ENCODE peak calls at places on chromosomes 3 and 15, in five cellular contexts. One of them, this sample, is unnamed.
A peak's percentile ranks its signal among the peaks of the same experiment; 100 is the strongest.

GRCh38 chr3:108780235-108780634 is 23.0 kb upstream of the RETNLB start:
- DNase-seq in PC-3: no peak
- DNase-seq in mesendoderm: peak; percentile 8
- DNase-seq in hepatocyte: no peak
- DNase-seq in neuronal stem cell: no peak
- DNase-seq in this sample: peak; percentile 48

GRCh38 chr3:61669676-61670299 is 108.4 kb downstream of the PTPRG start:
- DNase-seq in neuronal stem cell: no peak
- DNase-seq in PC-3: no peak
- DNase-seq in hepatocyte: no peak
- DNase-seq in mesendoderm: peak; percentile 67
- DNase-seq in this sample: no peak

GRCh38 chr3:186254676-186255665 is 107.1 kb downstream of the DGKG start:
- DNase-seq in hepatocyte: no peak
- DNase-seq in PC-3: peak; percentile 29
- DNase-seq in neuronal stem cell: no peak
- DNase-seq in mesendoderm: no peak
- DNase-seq in this sample: no peak

GRCh38 chr15:23565395-23566069 is at the start of gene MKRN3:
- DNase-seq in hepatocyte: no peak
- DNase-seq in PC-3: no peak
- DNase-seq in neuronal stem cell: peak; percentile 23
- DNase-seq in mesendoderm: no peak
- DNase-seq in this sample: no peak

GRCh38 chr3:90015688-90016356 is 908.4 kb downstream of the EPHA3 start:
- DNase-seq in mesendoderm: peak; percentile 94
- DNase-seq in hepatocyte: peak; percentile 46
- DNase-seq in neuronal stem cell: no peak
- DNase-seq in PC-3: peak; percentile 79
- DNase-seq in this sample: peak; percentile 48

GRCh38 chr3:129622933-129623332 is 16.5 kb upstream of the PLXND1 start:
- DNase-seq in PC-3: no peak
- DNase-seq in hepatocyte: no peak
- DNase-seq in neuronal stem cell: no peak
- DNase-seq in mesendoderm: no peak
- DNase-seq in this sample: peak; percentile 44

GRCh38 chr3:141051641-141052569 is 758 bp downstream of the SPSB4 start:
- DNase-seq in neuronal stem cell: peak; percentile 72
- DNase-seq in hepatocyte: peak; percentile 51
- DNase-seq in mesendoderm: peak; percentile 81
- DNase-seq in PC-3: no peak
- DNase-seq in this sample: peak; percentile 87

GRCh38 chr15:51678081-51678480 is 3.2 kb upstream of the SCG3 start:
- DNase-seq in neuronal stem cell: no peak
- DNase-seq in mesendoderm: no peak
- DNase-seq in PC-3: peak; percentile 15
- DNase-seq in hepatocyte: no peak
- DNase-seq in this sample: no peak

GRCh38 chr15:73599934-73600333 is 33.3 kb downstream of the NPTN start:
- DNase-seq in neuronal stem cell: no peak
- DNase-seq in PC-3: peak; percentile 69
- DNase-seq in hepatocyte: no peak
- DNase-seq in mesendoderm: no peak
- DNase-seq in this sample: no peak

GRCh38 chr3:189132125-189132744 is 39.5 kb upstream of the TPRG1 start:
- DNase-seq in hepatocyte: peak; percentile 63
- DNase-seq in neuronal stem cell: no peak
- DNase-seq in mesendoderm: no peak
- DNase-seq in PC-3: peak; percentile 92
- DNase-seq in this sample: no peak

GRCh38 chr3:152295834-152296233 is 27.1 kb downstream of the MBNL1 start:
- DNase-seq in PC-3: no peak
- DNase-seq in hepatocyte: no peak
- DNase-seq in neuronal stem cell: no peak
- DNase-seq in mesendoderm: no peak
- DNase-seq in this sample: no peak

GRCh38 chr15:60679256-60679655 is 200.3 kb upstream of the ICE2 start:
- DNase-seq in PC-3: no peak
- DNase-seq in mesendoderm: no peak
- DNase-seq in hepatocyte: no peak
- DNase-seq in neuronal stem cell: no peak
- DNase-seq in this sample: no peak

GRCh38 chr15:39504812-39505211 is 76.1 kb upstream of the THBS1 start:
- DNase-seq in hepatocyte: no peak
- DNase-seq in mesendoderm: peak; percentile 13
- DNase-seq in neuronal stem cell: no peak
- DNase-seq in PC-3: peak; percentile 78
- DNase-seq in this sample: no peak

GRCh38 chr15:93200448-93201226 is 111.6 kb upstream of the RGMA start:
- DNase-seq in neuronal stem cell: no peak
- DNase-seq in mesendoderm: peak; percentile 80
- DNase-seq in hepatocyte: no peak
- DNase-seq in PC-3: no peak
- DNase-seq in this sample: peak; percentile 80

GRCh38 chr15:63553388-63553791 is 43.8 kb upstream of the FBXL22 start:
- DNase-seq in PC-3: peak; percentile 61
- DNase-seq in mesendoderm: peak; percentile 73
- DNase-seq in hepatocyte: peak; percentile 57
- DNase-seq in neuronal stem cell: no peak
- DNase-seq in this sample: no peak

GRCh38 chr3:126022741-126023359 is 53.9 kb downstream of the ROPN1B start:
- DNase-seq in neuronal stem cell: no peak
- DNase-seq in PC-3: no peak
- DNase-seq in hepatocyte: no peak
- DNase-seq in mesendoderm: no peak
- DNase-seq in this sample: no peak

GRCh38 chr3:172919297-172919683 is 168.8 kb downstream of the ECT2 start:
- DNase-seq in PC-3: no peak
- DNase-seq in hepatocyte: peak; percentile 13
- DNase-seq in mesendoderm: peak; percentile 20
- DNase-seq in neuronal stem cell: no peak
- DNase-seq in this sample: no peak

GRCh38 chr3:27425896-27426565 is 56.8 kb upstream of the NEK10 start:
- DNase-seq in neuronal stem cell: no peak
- DNase-seq in PC-3: no peak
- DNase-seq in hepatocyte: no peak
- DNase-seq in mesendoderm: no peak
- DNase-seq in this sample: no peak
- H3K4me3 ChIP-seq in neuronal stem cell: no peak overlapping the region
- H3K4me3 ChIP-seq in PC-3: no peak overlapping the region
- H3K4me3 ChIP-seq in hepatocyte: no peak overlapping the region
- H3K4me3 ChIP-seq in mesendoderm: no peak overlapping the region
- H3K4me3 ChIP-seq in this sample: no peak overlapping the region

DNA sequence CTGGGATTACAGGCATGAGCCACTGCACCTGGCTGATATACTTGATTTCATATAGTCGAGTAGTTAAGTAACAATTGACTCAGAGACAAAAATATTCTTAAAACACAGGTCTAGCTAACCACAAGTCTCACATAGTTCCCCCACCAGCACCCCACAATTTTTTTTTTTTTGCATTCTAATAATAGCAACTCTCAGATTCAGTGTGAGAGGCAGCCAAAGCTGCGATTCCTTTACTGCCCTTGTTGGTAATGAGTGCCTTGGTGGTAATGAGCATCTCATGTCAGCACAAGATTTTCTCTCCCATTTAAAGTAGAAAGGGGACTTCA is 72.5 kb downstream of the WWTR1 start:
- DNase-seq in neuronal stem cell: no peak
- DNase-seq in mesendoderm: no peak
- DNase-seq in hepatocyte: no peak
- DNase-seq in PC-3: no peak
- DNase-seq in this sample: no peak
- H3K4me1 ChIP-seq in neuronal stem cell: peaks cover 11% of the 10 kb centered on the region
- H3K4me1 ChIP-seq in mesendoderm: peaks cover 3% of the 10 kb centered on the region
- H3K4me1 ChIP-seq in hepatocyte: peaks cover 13% of the 10 kb centered on the region
- H3K4me1 ChIP-seq in PC-3: peaks cover 91% of the 10 kb centered on the region
- H3K4me1 ChIP-seq in this sample: peaks cover 5% of the 10 kb centered on the region

GRCh38 chr15:71151061-71151460 is 35.8 kb downstream of the THSD4 start:
- DNase-seq in PC-3: no peak
- DNase-seq in neuronal stem cell: no peak
- DNase-seq in mesendoderm: peak; percentile 22
- DNase-seq in hepatocyte: no peak
- DNase-seq in this sample: no peak
- H3K36me3 ChIP-seq in PC-3: peaks cover 25% of the 10 kb centered on the region
- H3K36me3 ChIP-seq in neuronal stem cell: no peaks in the 10 kb centered on the region
- H3K36me3 ChIP-seq in mesendoderm: no peaks in the 10 kb centered on the region
- H3K36me3 ChIP-seq in hepatocyte: no peaks in the 10 kb centered on the region
- H3K36me3 ChIP-seq in this sample: no peaks in the 10 kb centered on the region

DNA sequence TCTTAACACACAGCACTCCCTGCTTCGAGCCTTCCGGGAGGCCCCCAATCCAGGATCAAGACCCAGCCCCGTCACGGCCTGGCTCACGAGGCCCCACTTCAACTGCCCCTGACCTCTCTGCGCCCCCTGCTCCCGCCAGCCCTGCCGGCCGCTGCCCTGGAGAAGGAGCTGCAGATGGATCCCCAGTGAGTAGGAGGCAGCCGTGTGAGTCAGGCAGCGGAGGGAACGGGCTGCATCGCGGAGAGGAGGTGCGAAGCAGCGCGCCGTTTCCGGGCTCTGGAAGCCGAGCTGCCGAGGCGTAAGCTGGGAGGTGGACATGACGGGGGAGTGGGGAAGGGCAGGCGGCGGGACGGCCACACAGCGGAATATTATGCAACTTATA is 133.4 kb downstream of the TPRA1 start:
- DNase-seq in PC-3: peak; percentile 51
- DNase-seq in neuronal stem cell: no peak
- DNase-seq in hepatocyte: peak; percentile 54
- DNase-seq in mesendoderm: peak; percentile 76
- DNase-seq in this sample: peak; percentile 86
- H3K4me3 ChIP-seq in PC-3: peak overlapping the region; percentile 55
- H3K4me3 ChIP-seq in neuronal stem cell: no peak overlapping the region
- H3K4me3 ChIP-seq in hepatocyte: no peak overlapping the region
- H3K4me3 ChIP-seq in mesendoderm: no peak overlapping the region
- H3K4me3 ChIP-seq in this sample: no peak overlapping the region

DNA sequence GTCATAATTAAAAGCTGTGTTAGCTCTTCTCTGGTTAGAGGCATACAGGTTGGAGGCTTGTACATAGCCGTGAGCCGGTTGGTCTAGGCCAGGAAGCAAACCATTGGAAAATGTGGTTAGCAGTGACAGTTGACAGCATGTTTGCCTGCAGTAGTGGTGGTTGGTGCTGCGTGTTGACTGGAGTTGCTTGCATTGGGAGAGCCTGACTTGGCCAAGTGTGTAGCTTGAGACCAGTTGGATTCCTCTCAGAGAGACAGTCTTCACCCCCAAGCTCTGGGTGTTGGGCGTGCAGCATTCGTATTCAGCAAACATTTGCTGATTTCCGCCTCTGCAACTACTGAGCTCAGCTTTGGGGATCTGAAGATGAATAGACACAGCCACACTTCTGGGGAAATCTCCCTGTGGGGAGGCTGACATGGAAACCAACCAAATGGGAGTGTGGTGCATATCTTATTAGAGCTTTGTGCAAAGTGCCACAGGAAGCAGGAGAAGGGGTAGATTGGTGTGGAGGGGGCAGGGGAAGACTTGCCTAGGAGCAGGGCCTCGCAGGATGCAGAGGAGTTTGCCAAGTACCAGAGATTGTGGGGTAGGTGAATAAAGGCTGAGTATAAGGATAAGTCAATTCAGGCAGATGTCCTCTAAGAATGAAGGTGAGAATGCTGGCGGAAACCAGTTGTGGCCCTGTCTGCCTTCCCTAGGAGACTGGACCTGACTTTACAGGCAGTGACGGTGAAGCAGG is 83.5 kb downstream of the IGF1R start:
- DNase-seq in PC-3: no peak
- DNase-seq in hepatocyte: no peak
- DNase-seq in mesendoderm: no peak
- DNase-seq in neuronal stem cell: no peak
- DNase-seq in this sample: peak; percentile 42
- H3K4me1 ChIP-seq in PC-3: peaks cover 31% of the 10 kb centered on the region
- H3K4me1 ChIP-seq in hepatocyte: peaks cover 54% of the 10 kb centered on the region
- H3K4me1 ChIP-seq in mesendoderm: peaks cover 30% of the 10 kb centered on the region
- H3K4me1 ChIP-seq in neuronal stem cell: peaks cover 37% of the 10 kb centered on the region
- H3K4me1 ChIP-seq in this sample: peaks cover 22% of the 10 kb centered on the region

DNA sequence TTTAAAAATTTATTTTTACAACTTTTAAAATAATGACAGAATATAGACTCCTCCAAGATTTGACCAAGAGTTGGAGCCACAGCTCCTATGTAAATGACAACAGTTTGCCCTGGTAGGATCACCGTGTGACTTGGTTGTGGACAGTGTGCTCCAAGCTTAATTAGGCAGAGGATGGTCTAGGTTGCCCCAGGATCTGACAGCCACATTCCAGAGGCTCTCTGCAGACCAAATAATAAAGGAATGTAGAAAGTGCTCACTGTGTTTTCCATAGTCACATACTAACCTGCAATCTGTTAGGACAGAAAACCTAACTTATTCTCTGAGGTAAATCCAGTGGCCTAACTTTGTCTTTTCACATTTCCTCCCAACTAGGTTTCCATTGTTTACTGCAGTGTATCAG is 59.0 kb downstream of the GPD1L start:
- DNase-seq in hepatocyte: no peak
- DNase-seq in PC-3: no peak
- DNase-seq in mesendoderm: no peak
- DNase-seq in neuronal stem cell: no peak
- DNase-seq in this sample: no peak
- H3K36me3 ChIP-seq in hepatocyte: no peaks in the 10 kb centered on the region
- H3K36me3 ChIP-seq in PC-3: peaks cover 12% of the 10 kb centered on the region
- H3K36me3 ChIP-seq in mesendoderm: no peaks in the 10 kb centered on the region
- H3K36me3 ChIP-seq in neuronal stem cell: no peaks in the 10 kb centered on the region
- H3K36me3 ChIP-seq in this sample: no peaks in the 10 kb centered on the region

GRCh38 chr3:145190138-145190537 is 970.8 kb downstream of the PLOD2 start:
- DNase-seq in hepatocyte: no peak
- DNase-seq in neuronal stem cell: no peak
- DNase-seq in PC-3: no peak
- DNase-seq in mesendoderm: no peak
- DNase-seq in this sample: no peak
- H3K4me3 ChIP-seq in hepatocyte: no peak overlapping the region
- H3K4me3 ChIP-seq in neuronal stem cell: no peak overlapping the region
- H3K4me3 ChIP-seq in PC-3: no peak overlapping the region
- H3K4me3 ChIP-seq in mesendoderm: no peak overlapping the region
- H3K4me3 ChIP-seq in this sample: peak overlapping the region; percentile 47

DNA sequence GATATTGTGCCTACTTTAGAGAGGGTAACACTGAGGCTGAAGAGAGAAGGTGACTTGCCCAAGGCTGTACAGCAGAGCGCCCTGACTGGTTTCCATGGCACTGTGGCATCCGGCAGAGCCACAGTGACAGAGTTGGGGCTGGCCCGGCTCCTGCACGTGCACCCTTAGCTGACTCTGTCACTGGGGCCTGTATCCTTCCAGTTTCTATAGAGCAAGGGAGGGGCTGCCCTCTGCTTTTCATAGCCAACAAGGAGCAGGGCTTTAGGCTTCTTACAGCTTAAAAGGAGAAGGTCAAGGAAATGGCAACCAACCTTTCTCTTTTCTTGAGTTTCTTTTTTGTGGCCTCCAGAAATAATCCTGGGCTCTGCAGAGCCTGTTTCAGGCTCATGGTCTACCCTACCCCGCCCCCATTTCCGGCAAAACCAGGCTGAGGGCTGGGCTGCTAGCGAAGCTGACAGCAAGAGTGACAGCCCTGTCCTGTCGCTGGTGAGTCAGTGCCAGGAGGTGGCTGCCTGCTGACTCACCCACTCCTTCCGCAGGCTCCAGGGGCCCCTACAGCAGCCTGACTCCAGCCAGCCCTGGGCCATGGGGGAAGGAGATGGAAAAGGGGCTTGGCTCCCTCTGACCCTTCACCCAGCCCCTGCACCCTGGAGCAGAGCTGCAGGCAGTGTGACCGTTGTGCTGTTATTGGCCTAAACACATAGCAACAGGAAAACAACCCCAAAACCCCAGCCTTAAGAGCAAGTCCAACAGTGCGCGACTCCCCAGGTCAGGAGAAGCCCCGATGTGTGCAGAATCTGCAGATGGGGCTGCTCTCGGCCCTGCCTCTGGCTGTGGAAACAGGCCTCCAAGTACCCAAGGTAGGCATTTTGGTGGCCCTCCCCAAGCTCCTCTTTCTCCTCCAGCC is 29.8 kb downstream of the SLC6A6 start:
- DNase-seq in mesendoderm: peak; percentile 95
- DNase-seq in neuronal stem cell: no peak
- DNase-seq in PC-3: peak; percentile 96
- DNase-seq in hepatocyte: peak; percentile 93
- DNase-seq in this sample: peak; percentile 93
- H3K4me1 ChIP-seq in mesendoderm: peaks cover 8% of the 10 kb centered on the region
- H3K4me1 ChIP-seq in neuronal stem cell: peaks cover 35% of the 10 kb centered on the region
- H3K4me1 ChIP-seq in PC-3: peaks cover 53% of the 10 kb centered on the region
- H3K4me1 ChIP-seq in hepatocyte: peaks cover 26% of the 10 kb centered on the region
- H3K4me1 ChIP-seq in this sample: peaks cover 7% of the 10 kb centered on the region

This sample was measured in endodermal cell.